ENCODE peak calls at places on chromosomes 1 and 21, in six cellular contexts. One of them, this sample, is unnamed.
A peak's percentile ranks its signal among the peaks of the same experiment; 100 is the strongest.

GRCh38 chr1:6500446-6501406 is 9.3 kb upstream of the PLEKHG5 start:
- DNase-seq in ACHN: no peak
- DNase-seq in astrocyte of the spinal cord: no peak
- DNase-seq in renal cortical epithelial cell: no peak
- DNase-seq in NCI-H1436: no peak
- DNase-seq in activated T-cell treated with anti-CD3 and anti-CD28 coated beads for 1 hour: no peak
- DNase-seq in this sample: no peak

GRCh38 chr1:43711524-43712386 is 4.4 kb downstream of the ST3GAL3 start:
- DNase-seq in NCI-H1436: no peak
- DNase-seq in ACHN: peak; percentile 78
- DNase-seq in astrocyte of the spinal cord: peak; percentile 62
- DNase-seq in activated T-cell treated with anti-CD3 and anti-CD28 coated beads for 1 hour: no peak
- DNase-seq in renal cortical epithelial cell: peak; percentile 85
- DNase-seq in this sample: no peak

GRCh38 chr1:25110480-25110879 is 121.8 kb downstream of the SYF2 start:
- DNase-seq in ACHN: no peak
- DNase-seq in renal cortical epithelial cell: no peak
- DNase-seq in activated T-cell treated with anti-CD3 and anti-CD28 coated beads for 1 hour: no peak
- DNase-seq in astrocyte of the spinal cord: no peak
- DNase-seq in NCI-H1436: no peak
- DNase-seq in this sample: no peak

GRCh38 chr1:44267438-44267837 is 54.2 kb downstream of the DMAP1 start:
- DNase-seq in NCI-H1436: no peak
- DNase-seq in astrocyte of the spinal cord: no peak
- DNase-seq in renal cortical epithelial cell: no peak
- DNase-seq in ACHN: no peak
- DNase-seq in activated T-cell treated with anti-CD3 and anti-CD28 coated beads for 1 hour: no peak
- DNase-seq in this sample: no peak

GRCh38 chr21:45617021-45617930 is 26.2 kb upstream of the PCBP3 start:
- DNase-seq in renal cortical epithelial cell: no peak
- DNase-seq in ACHN: no peak
- DNase-seq in activated T-cell treated with anti-CD3 and anti-CD28 coated beads for 1 hour: no peak
- DNase-seq in NCI-H1436: no peak
- DNase-seq in astrocyte of the spinal cord: no peak
- DNase-seq in this sample: no peak

GRCh38 chr1:33237579-33237978 is 18.7 kb upstream of the ZNF362 start:
- DNase-seq in ACHN: no peak
- DNase-seq in astrocyte of the spinal cord: no peak
- DNase-seq in NCI-H1436: no peak
- DNase-seq in activated T-cell treated with anti-CD3 and anti-CD28 coated beads for 1 hour: no peak
- DNase-seq in renal cortical epithelial cell: no peak
- DNase-seq in this sample: no peak

GRCh38 chr1:151312439-151313225 is 14.6 kb downstream of the PI4KB start:
- DNase-seq in activated T-cell treated with anti-CD3 and anti-CD28 coated beads for 1 hour: no peak
- DNase-seq in ACHN: no peak
- DNase-seq in NCI-H1436: no peak
- DNase-seq in renal cortical epithelial cell: no peak
- DNase-seq in astrocyte of the spinal cord: peak; percentile 50
- DNase-seq in this sample: no peak

GRCh38 chr1:54904476-54905048 is 17.6 kb upstream of the DHCR24 start:
- DNase-seq in NCI-H1436: no peak
- DNase-seq in renal cortical epithelial cell: peak; percentile 100
- DNase-seq in activated T-cell treated with anti-CD3 and anti-CD28 coated beads for 1 hour: no peak
- DNase-seq in astrocyte of the spinal cord: peak; percentile 68
- DNase-seq in ACHN: peak; percentile 97
- DNase-seq in this sample: peak; percentile 28

GRCh38 chr21:19228241-19228640 is 824.7 kb upstream of the TMPRSS15 start:
- DNase-seq in astrocyte of the spinal cord: peak; percentile 1
- DNase-seq in ACHN: no peak
- DNase-seq in activated T-cell treated with anti-CD3 and anti-CD28 coated beads for 1 hour: no peak
- DNase-seq in NCI-H1436: no peak
- DNase-seq in renal cortical epithelial cell: no peak
- DNase-seq in this sample: no peak

GRCh38 chr1:89331890-89332289 is 32.0 kb upstream of the GBP6 start:
- DNase-seq in NCI-H1436: no peak
- DNase-seq in astrocyte of the spinal cord: no peak
- DNase-seq in ACHN: no peak
- DNase-seq in activated T-cell treated with anti-CD3 and anti-CD28 coated beads for 1 hour: no peak
- DNase-seq in renal cortical epithelial cell: no peak
- DNase-seq in this sample: no peak

GRCh38 chr1:96414598-96414997 is 307.0 kb upstream of the PTBP2 start:
- DNase-seq in activated T-cell treated with anti-CD3 and anti-CD28 coated beads for 1 hour: no peak
- DNase-seq in astrocyte of the spinal cord: no peak
- DNase-seq in ACHN: no peak
- DNase-seq in NCI-H1436: no peak
- DNase-seq in renal cortical epithelial cell: no peak
- DNase-seq in this sample: no peak

GRCh38 chr1:211947396-211948295 is 87.7 kb downstream of the INTS7 start:
- DNase-seq in ACHN: no peak
- DNase-seq in astrocyte of the spinal cord: no peak
- DNase-seq in NCI-H1436: peak; percentile 87
- DNase-seq in activated T-cell treated with anti-CD3 and anti-CD28 coated beads for 1 hour: no peak
- DNase-seq in renal cortical epithelial cell: peak; percentile 64
- DNase-seq in this sample: no peak

GRCh38 chr1:46616277-46617107 is at the start of gene MOB3C:
- DNase-seq in activated T-cell treated with anti-CD3 and anti-CD28 coated beads for 1 hour: peak; percentile 54
- DNase-seq in NCI-H1436: no peak
- DNase-seq in ACHN: peak; percentile 74
- DNase-seq in astrocyte of the spinal cord: peak; percentile 64
- DNase-seq in renal cortical epithelial cell: peak; percentile 13
- DNase-seq in this sample: peak; percentile 26

GRCh38 chr1:82838066-82838465 is 1037.3 kb downstream of the ADGRL2 start:
- DNase-seq in renal cortical epithelial cell: peak; percentile 90
- DNase-seq in ACHN: peak; percentile 42
- DNase-seq in astrocyte of the spinal cord: peak; percentile 19
- DNase-seq in NCI-H1436: no peak
- DNase-seq in activated T-cell treated with anti-CD3 and anti-CD28 coated beads for 1 hour: no peak
- DNase-seq in this sample: no peak

GRCh38 chr1:23801338-23801748 is 789 bp upstream of the GALE start:
- DNase-seq in NCI-H1436: no peak
- DNase-seq in renal cortical epithelial cell: no peak
- DNase-seq in activated T-cell treated with anti-CD3 and anti-CD28 coated beads for 1 hour: no peak
- DNase-seq in ACHN: no peak
- DNase-seq in astrocyte of the spinal cord: no peak
- DNase-seq in this sample: no peak

GRCh38 chr1:160981584-160982411 is 27.2 kb upstream of the ITLN2 start:
- DNase-seq in astrocyte of the spinal cord: no peak
- DNase-seq in activated T-cell treated with anti-CD3 and anti-CD28 coated beads for 1 hour: no peak
- DNase-seq in renal cortical epithelial cell: no peak
- DNase-seq in ACHN: no peak
- DNase-seq in NCI-H1436: no peak
- DNase-seq in this sample: no peak

GRCh38 chr1:37537378-37537777 is 16.7 kb downstream of the SNIP1 start:
- DNase-seq in astrocyte of the spinal cord: peak; percentile 73
- DNase-seq in renal cortical epithelial cell: peak; percentile 96
- DNase-seq in NCI-H1436: no peak
- DNase-seq in ACHN: no peak
- DNase-seq in activated T-cell treated with anti-CD3 and anti-CD28 coated beads for 1 hour: no peak
- DNase-seq in this sample: peak; percentile 16

GRCh38 chr1:84083321-84083720 is 60.8 kb upstream of the PRKACB start:
- DNase-seq in ACHN: no peak
- DNase-seq in astrocyte of the spinal cord: no peak
- DNase-seq in NCI-H1436: no peak
- DNase-seq in activated T-cell treated with anti-CD3 and anti-CD28 coated beads for 1 hour: no peak
- DNase-seq in renal cortical epithelial cell: no peak
- DNase-seq in this sample: no peak

GRCh38 chr1:2208309-2209239 is 14.0 kb upstream of the FAAP20 start:
- DNase-seq in astrocyte of the spinal cord: peak; percentile 95
- DNase-seq in activated T-cell treated with anti-CD3 and anti-CD28 coated beads for 1 hour: no peak
- DNase-seq in ACHN: peak; percentile 87
- DNase-seq in renal cortical epithelial cell: peak; percentile 88
- DNase-seq in NCI-H1436: no peak
- DNase-seq in this sample: peak; percentile 83

GRCh38 chr1:101182627-101183387 is 54.0 kb upstream of the S1PR1 start:
- DNase-seq in activated T-cell treated with anti-CD3 and anti-CD28 coated beads for 1 hour: no peak
- DNase-seq in renal cortical epithelial cell: no peak
- DNase-seq in NCI-H1436: no peak
- DNase-seq in astrocyte of the spinal cord: no peak
- DNase-seq in ACHN: no peak
- DNase-seq in this sample: no peak

GRCh38 chr1:222941425-222941824 is 126.6 kb downstream of the DISP1 start:
- DNase-seq in NCI-H1436: no peak
- DNase-seq in ACHN: no peak
- DNase-seq in activated T-cell treated with anti-CD3 and anti-CD28 coated beads for 1 hour: no peak
- DNase-seq in renal cortical epithelial cell: no peak
- DNase-seq in astrocyte of the spinal cord: no peak
- DNase-seq in this sample: no peak

GRCh38 chr1:33181038-33181861 is 593 bp downstream of the TRIM62 start:
- DNase-seq in astrocyte of the spinal cord: peak; percentile 51
- DNase-seq in NCI-H1436: peak; percentile 10
- DNase-seq in activated T-cell treated with anti-CD3 and anti-CD28 coated beads for 1 hour: peak; percentile 9
- DNase-seq in ACHN: peak; percentile 56
- DNase-seq in renal cortical epithelial cell: peak; percentile 6
- DNase-seq in this sample: no peak

GRCh38 chr1:230320804-230321203 is 105.3 kb downstream of the PGBD5 start:
- DNase-seq in ACHN: no peak
- DNase-seq in NCI-H1436: no peak
- DNase-seq in astrocyte of the spinal cord: no peak
- DNase-seq in activated T-cell treated with anti-CD3 and anti-CD28 coated beads for 1 hour: no peak
- DNase-seq in renal cortical epithelial cell: no peak
- DNase-seq in this sample: no peak

GRCh38 chr1:230303069-230303468 is 123.1 kb downstream of the PGBD5 start:
- DNase-seq in activated T-cell treated with anti-CD3 and anti-CD28 coated beads for 1 hour: no peak
- DNase-seq in NCI-H1436: no peak
- DNase-seq in astrocyte of the spinal cord: no peak
- DNase-seq in ACHN: no peak
- DNase-seq in renal cortical epithelial cell: no peak
- DNase-seq in this sample: no peak

GRCh38 chr1:23558140-23558871 is 995 bp downstream of the ID3 start:
- DNase-seq in ACHN: peak; percentile 17
- DNase-seq in renal cortical epithelial cell: no peak
- DNase-seq in activated T-cell treated with anti-CD3 and anti-CD28 coated beads for 1 hour: peak; percentile 32
- DNase-seq in NCI-H1436: no peak
- DNase-seq in astrocyte of the spinal cord: peak; percentile 55
- DNase-seq in this sample: no peak

GRCh38 chr1:66982561-66983285 is 57.9 kb downstream of the MIER1 start:
- DNase-seq in renal cortical epithelial cell: peak; percentile 77
- DNase-seq in astrocyte of the spinal cord: no peak
- DNase-seq in NCI-H1436: no peak
- DNase-seq in activated T-cell treated with anti-CD3 and anti-CD28 coated beads for 1 hour: no peak
- DNase-seq in ACHN: peak; percentile 8
- DNase-seq in this sample: no peak

GRCh38 chr1:15210651-15211390 is 36.2 kb upstream of the FHAD1 start:
- DNase-seq in astrocyte of the spinal cord: no peak
- DNase-seq in activated T-cell treated with anti-CD3 and anti-CD28 coated beads for 1 hour: no peak
- DNase-seq in ACHN: no peak
- DNase-seq in renal cortical epithelial cell: no peak
- DNase-seq in NCI-H1436: no peak
- DNase-seq in this sample: no peak

GRCh38 chr1:24417681-24418080 is 2.1 kb downstream of the NIPAL3 start:
- DNase-seq in astrocyte of the spinal cord: no peak
- DNase-seq in activated T-cell treated with anti-CD3 and anti-CD28 coated beads for 1 hour: no peak
- DNase-seq in ACHN: no peak
- DNase-seq in NCI-H1436: no peak
- DNase-seq in renal cortical epithelial cell: peak; percentile 68
- DNase-seq in this sample: no peak